ENCODE peak calls at places on chromosomes 16 and 17, in seven cellular contexts. A, G, Y, R, W, V and H are unnamed samples.

GRCh38 chr16:22300427-22301071 is 3.3 kb downstream of the POLR3E start:
- DNase-seq in A (peak), G (peak), Y (peak), R (peak), W (no peak), V (peak), H (peak)

GRCh38 chr16:82070656-82071369 is 35.8 kb downstream of the HSD17B2 start:
- DNase-seq in A (no peak), G (no peak), Y (no peak), R (no peak), W (no peak), V (no peak), H (no peak)

GRCh38 chr16:78984887-78985464 is 615.6 kb downstream of the MAF start:
- DNase-seq in A (no peak), G (no peak), Y (no peak), R (no peak), W (no peak), V (no peak), H (no peak)

GRCh38 chr16:75068075-75068474 is 48.5 kb downstream of the LDHD start:
- DNase-seq in A (no peak), G (no peak), Y (no peak), R (no peak), W (no peak), V (no peak), H (no peak)

GRCh38 chr16:81130126-81130525 is 33.9 kb upstream of the GCSH start:
- DNase-seq in A (no peak), G (no peak), Y (no peak), R (no peak), W (no peak), V (no peak), H (no peak)

GRCh38 chr17:57957886-57958285 is 2.7 kb upstream of the CUEDC1 start:
- DNase-seq in A (no peak), G (no peak), Y (no peak), R (peak), W (no peak), V (peak), H (no peak)

GRCh38 chr16:83887088-83887487 is 11.8 kb upstream of the MLYCD start:
- DNase-seq in A (peak), G (no peak), Y (peak), R (no peak), W (no peak), V (no peak), H (no peak)

GRCh38 chr17:29807520-29808361 is 122.3 kb downstream of the SSH2 start:
- DNase-seq in A (peak), G (no peak), Y (peak), R (peak), W (no peak), V (peak), H (peak)

GRCh38 chr17:4946312-4946976 is 1.9 kb downstream of the PFN1 start:
- DNase-seq in A (no peak), G (no peak), Y (no peak), R (no peak), W (no peak), V (no peak), H (no peak)

GRCh38 chr17:17950806-17951205 is 21.4 kb downstream of the TOM1L2 start:
- DNase-seq in A (no peak), G (no peak), Y (no peak), R (no peak), W (no peak), V (no peak), H (no peak)

GRCh38 chr16:86580798-86581185 is 2.4 kb downstream of the FOXL1 start:
- DNase-seq in A (no peak), G (no peak), Y (no peak), R (no peak), W (no peak), V (no peak), H (no peak)

GRCh38 chr17:45222273-45222993 is 748 bp downstream of the FMNL1 start:
- DNase-seq in A (no peak), G (no peak), Y (no peak), R (peak), W (no peak), V (no peak), H (no peak)

GRCh38 chr17:38729886-38730525 is at the start of gene CISD3:
- DNase-seq in A (peak), G (peak), Y (peak), R (peak), W (no peak), V (peak), H (peak)

GRCh38 chr16:53090591-53091507 is 36.1 kb downstream of the CHD9 start:
- DNase-seq in A (peak), G (peak), Y (peak), R (peak), W (no peak), V (no peak), H (peak)

GRCh38 chr17:22138861-22139469 is 446.6 kb downstream of the KCNJ18 start:
- DNase-seq in A (no peak), G (no peak), Y (no peak), R (no peak), W (no peak), V (no peak), H (no peak)

GRCh38 chr17:5780476-5780875 is 196.2 kb upstream of the NLRP1 start:
- DNase-seq in A (no peak), G (no peak), Y (no peak), R (no peak), W (no peak), V (no peak), H (no peak)

GRCh38 chr16:4245400-4245799 is 3.5 kb upstream of the SRL start:
- DNase-seq in A (no peak), G (no peak), Y (no peak), R (no peak), W (no peak), V (no peak), H (no peak)

GRCh38 chr16:56354016-56354415 is 71.3 kb downstream of the AMFR start:
- DNase-seq in A (peak), G (peak), Y (peak), R (no peak), W (no peak), V (no peak), H (no peak)

GRCh38 chr17:74339537-74340195 is 13.6 kb downstream of the KIF19 start:
- DNase-seq in A (no peak), G (no peak), Y (no peak), R (no peak), W (no peak), V (no peak), H (no peak)

GRCh38 chr16:35148748-35149147 is 1689.3 kb downstream of the TP53TG3F start:
- DNase-seq in A (no peak), G (no peak), Y (no peak), R (peak), W (no peak), V (no peak), H (no peak)

GRCh38 chr16:70699696-70700095 is 13.8 kb upstream of the MTSS2 start:
- DNase-seq in A (no peak), G (no peak), Y (no peak), R (no peak), W (no peak), V (no peak), H (no peak)
- H3K27ac ChIP-seq in A (peak), G (peak), Y (peak), R (no peak), W (peak), V (no peak), H (peak)

DNA sequence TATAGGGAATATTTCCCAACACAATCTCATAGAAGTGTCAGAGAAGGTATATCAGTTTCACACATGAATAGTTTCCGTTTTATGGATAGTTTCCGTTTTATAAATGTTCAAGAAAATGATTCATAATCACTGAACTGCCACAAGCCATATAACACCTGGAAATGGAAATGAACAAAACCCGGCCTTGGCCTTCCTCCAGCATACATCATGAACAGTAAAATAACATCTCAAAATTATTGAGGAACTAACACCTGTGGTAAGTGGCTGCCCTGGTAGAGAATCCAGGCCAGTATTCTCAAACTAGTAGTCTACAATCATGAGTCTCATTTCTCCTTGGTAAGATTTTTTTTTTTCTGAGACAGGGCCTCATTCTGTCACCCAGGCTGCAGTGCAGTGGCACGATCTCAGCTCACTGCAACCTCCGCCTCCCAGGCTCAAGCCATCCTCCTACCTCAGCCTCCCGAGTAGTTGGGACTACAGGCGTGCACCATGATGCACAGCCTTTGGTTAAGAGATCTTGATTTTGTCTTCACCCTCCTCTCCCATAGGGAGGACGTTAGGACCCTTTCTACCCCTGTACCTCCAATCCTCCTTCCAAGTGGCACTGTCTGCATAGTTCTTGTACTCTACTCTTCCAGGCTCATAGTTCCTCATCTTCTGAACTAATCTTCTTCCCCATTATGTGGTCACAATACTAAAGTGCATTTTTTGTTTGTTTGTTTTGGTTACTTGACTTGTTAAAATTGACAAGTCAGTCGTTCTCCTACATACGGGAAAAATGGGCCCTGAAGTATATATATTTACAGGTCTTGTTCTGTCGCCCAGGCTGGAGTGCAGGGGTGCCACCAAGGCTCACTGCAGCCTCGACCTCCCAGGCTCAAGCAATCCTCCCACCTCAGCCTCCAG is 15.0 kb upstream of the RGS9 start:
- DNase-seq in A (no peak), G (no peak), Y (peak), R (no peak), W (no peak), V (no peak), H (no peak)
- TF ChIP-seq POLR2A in A (no peak), G (no peak), Y (no peak), R (no peak), W (no peak), V (no peak), H (no peak)

GRCh38 chr16:69769404-69769803 is 7.3 kb downstream of the WWP2 start:
- DNase-seq in A (no peak), G (no peak), Y (no peak), R (no peak), W (no peak), V (no peak), H (no peak)
- TF ChIP-seq POLR2AphosphoS5 in A (no peak), G (no peak), Y (no peak), R (no peak), W (no peak), V (no peak), H (no peak)

GRCh38 chr16:10123141-10123540 is 59.1 kb downstream of the GRIN2A start:
- DNase-seq in A (no peak), G (no peak), Y (no peak), R (no peak), W (no peak), V (no peak), H (no peak)

GRCh38 chr16:10120953-10121352 is 61.3 kb downstream of the GRIN2A start:
- DNase-seq in A (no peak), G (no peak), Y (no peak), R (no peak), W (no peak), V (no peak), H (no peak)

GRCh38 chr16:10121496-10121895 is 60.7 kb downstream of the GRIN2A start:
- DNase-seq in A (no peak), G (no peak), Y (no peak), R (no peak), W (no peak), V (no peak), H (no peak)

GRCh38 chr16:10122026-10122425 is 60.2 kb downstream of the GRIN2A start:
- DNase-seq in A (no peak), G (no peak), Y (no peak), R (no peak), W (no peak), V (no peak), H (no peak)

DNA sequence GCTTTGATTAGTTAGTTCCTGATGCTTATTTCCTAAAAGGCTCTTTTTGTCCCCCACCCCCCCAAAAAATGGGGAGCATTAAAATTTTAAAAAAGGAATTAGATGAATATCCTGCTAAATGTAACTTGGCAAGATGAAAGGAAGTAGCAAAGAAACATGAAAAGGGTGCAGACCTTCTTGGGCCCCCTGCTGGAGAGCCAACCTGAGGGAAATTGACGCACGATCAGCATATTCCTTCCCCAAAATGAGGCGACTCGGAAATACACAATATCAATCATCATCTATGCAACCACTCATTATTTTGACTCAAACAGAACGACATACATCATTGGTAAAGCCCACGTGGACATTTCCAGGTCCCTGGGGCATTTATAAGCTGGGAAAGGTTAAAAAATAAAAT is 59.7 kb downstream of the GRIN2A start:
- DNase-seq in A (no peak), G (no peak), Y (no peak), R (no peak), W (no peak), V (no peak), H (no peak)
- H3K27ac ChIP-seq in A (peak), G (peak), Y (no peak), R (no peak), W (no peak), V (no peak), H (no peak)

GRCh38 chr17:75776399-75777242 is 8.0 kb upstream of the UNK start:
- DNase-seq in A (no peak), G (peak), Y (no peak), R (peak), W (no peak), V (no peak), H (no peak)
- TF ChIP-seq POLR2A in A (no peak), G (no peak), Y (peak), R (no peak), W (no peak), V (peak), H (no peak)

GRCh38 chr17:81396278-81396721 is 1.0 kb downstream of the BAHCC1 start:
- DNase-seq in A (no peak), G (no peak), Y (no peak), R (no peak), W (no peak), V (no peak), H (no peak)
- TF ChIP-seq POLR2AphosphoS5 in A (no peak), G (no peak), Y (peak), R (no peak), W (no peak), V (no peak), H (peak)

GRCh38 chr17:50028207-50029120 is 27.4 kb upstream of the ITGA3 start:
- DNase-seq in A (no peak), G (no peak), Y (no peak), R (no peak), W (no peak), V (no peak), H (no peak)
- H3K27ac ChIP-seq in A (peak), G (peak), Y (peak), R (no peak), W (no peak), V (no peak), H (no peak)

GRCh38 chr17:51275381-51275780 is 15.0 kb downstream of the UTP18 start:
- DNase-seq in A (no peak), G (no peak), Y (no peak), R (no peak), W (no peak), V (no peak), H (no peak)
- TF ChIP-seq POLR2A in A (no peak), G (no peak), Y (no peak), R (no peak), W (no peak), V (no peak), H (no peak)

DNA sequence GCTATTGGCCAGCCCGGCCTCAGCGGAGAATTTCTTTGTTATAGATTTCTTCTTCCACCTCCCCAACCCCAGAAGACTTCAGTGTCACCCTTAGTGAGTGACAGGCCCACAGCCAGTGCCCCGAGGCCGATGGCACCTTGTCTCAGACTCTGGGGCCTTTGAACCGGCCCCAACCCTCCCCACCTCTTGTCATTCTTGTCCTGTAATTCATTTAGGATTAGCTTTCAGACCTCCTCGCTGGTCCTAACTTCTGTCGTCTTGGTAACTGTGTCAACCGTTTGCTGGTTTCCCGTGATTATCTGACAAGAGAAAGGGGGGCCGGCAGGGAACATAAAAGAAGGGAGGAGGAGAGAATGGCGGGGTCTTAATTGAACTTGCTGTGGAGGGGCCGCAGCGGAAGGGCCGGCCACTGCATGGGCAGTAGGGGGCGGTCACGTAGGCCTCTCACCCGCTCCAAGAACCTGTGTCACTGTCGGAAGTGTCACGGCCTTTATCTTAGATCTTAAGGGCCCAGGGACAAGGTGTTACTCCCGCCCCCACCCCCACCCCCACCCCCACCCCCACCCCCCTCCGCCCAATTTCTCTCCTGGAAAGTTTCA is 46.5 kb upstream of the GSE1 start:
- DNase-seq in A (no peak), G (no peak), Y (peak), R (no peak), W (no peak), V (peak), H (no peak)
- TF ChIP-seq POLR2AphosphoS5 in A (no peak), G (no peak), Y (no peak), R (no peak), W (no peak), V (no peak), H (no peak)